ENCODE peak calls at places on chromosome 11, in four cellular contexts. One of them, this sample, is unnamed.

GRCh38 chr11:11036185-11037161 is 178.6 kb upstream of the ZBED5 start:
- DNase-seq in thoracic aorta: no peak
- DNase-seq in SHP77: no peak
- DNase-seq in progenitor cell of endocrine pancreas: no peak
- DNase-seq in this sample: peak

GRCh38 chr11:1746956-1747752 is 3.2 kb downstream of the IFITM10 start:
- DNase-seq in thoracic aorta: no peak
- DNase-seq in SHP77: no peak
- DNase-seq in progenitor cell of endocrine pancreas: no peak
- DNase-seq in this sample: no peak

GRCh38 chr11:47558695-47559094 is 5.8 kb upstream of the CELF1 start:
- DNase-seq in thoracic aorta: no peak
- DNase-seq in SHP77: no peak
- DNase-seq in progenitor cell of endocrine pancreas: no peak
- DNase-seq in this sample: no peak

GRCh38 chr11:281486-282161 is 3.4 kb downstream of the NLRP6 start:
- DNase-seq in thoracic aorta: no peak
- DNase-seq in SHP77: no peak
- DNase-seq in progenitor cell of endocrine pancreas: no peak
- DNase-seq in this sample: no peak

GRCh38 chr11:44162662-44163061 is 67.2 kb downstream of the EXT2 start:
- DNase-seq in thoracic aorta: no peak
- DNase-seq in SHP77: no peak
- DNase-seq in progenitor cell of endocrine pancreas: no peak
- DNase-seq in this sample: no peak

GRCh38 chr11:92440701-92441338 is 216.2 kb downstream of the FAT3 start:
- DNase-seq in thoracic aorta: no peak
- DNase-seq in SHP77: no peak
- DNase-seq in progenitor cell of endocrine pancreas: no peak
- DNase-seq in this sample: no peak

GRCh38 chr11:74866557-74866956 is 82.3 kb downstream of the XRRA1 start:
- DNase-seq in thoracic aorta: no peak
- DNase-seq in SHP77: no peak
- DNase-seq in progenitor cell of endocrine pancreas: no peak
- DNase-seq in this sample: no peak

GRCh38 chr11:2580444-2581050 is 119.2 kb downstream of the KCNQ1OT1 start:
- DNase-seq in thoracic aorta: no peak
- DNase-seq in SHP77: no peak
- DNase-seq in progenitor cell of endocrine pancreas: peak
- DNase-seq in this sample: no peak

GRCh38 chr11:71999813-72000590 is 1.3 kb downstream of the IL18BP start:
- DNase-seq in thoracic aorta: no peak
- DNase-seq in SHP77: no peak
- DNase-seq in progenitor cell of endocrine pancreas: no peak
- DNase-seq in this sample: no peak

GRCh38 chr11:5280582-5281102 is 10.9 kb upstream of the HBE1 start:
- DNase-seq in thoracic aorta: peak
- DNase-seq in SHP77: peak
- DNase-seq in progenitor cell of endocrine pancreas: no peak
- DNase-seq in this sample: no peak

GRCh38 chr11:33630936-33631748 is 69.5 kb downstream of the C11orf91 start:
- DNase-seq in thoracic aorta: no peak
- DNase-seq in SHP77: no peak
- DNase-seq in progenitor cell of endocrine pancreas: no peak
- DNase-seq in this sample: no peak

GRCh38 chr11:117907276-117908110 is 21.7 kb downstream of the TMPRSS13 start:
- DNase-seq in thoracic aorta: peak
- DNase-seq in SHP77: peak
- DNase-seq in progenitor cell of endocrine pancreas: peak
- DNase-seq in this sample: peak

GRCh38 chr11:68275721-68276488 is 4.1 kb upstream of the C11orf24 start:
- DNase-seq in thoracic aorta: no peak
- DNase-seq in SHP77: no peak
- DNase-seq in progenitor cell of endocrine pancreas: no peak
- DNase-seq in this sample: no peak

This sample was measured in iPS DF 6.9.